ENCODE peak calls at places on chromosomes 4 and X, in four cellular contexts. B, F, D and L are unnamed samples.

GRCh38 chr4:184355111-184355604 is 119.2 kb downstream of the IRF2 start:
- DNase-seq in B (peak), D (peak), F (peak), L (peak)

GRCh38 chr4:42464550-42465124 is 67.3 kb downstream of the SHISA3 start:
- DNase-seq in D (no peak), B (peak), F (peak), L (no peak)

GRCh38 chr4:94305468-94306225 is 37.0 kb downstream of the HPGDS start:
- DNase-seq in D (no peak), F (peak), B (peak), L (no peak)

GRCh38 chr4:108029731-108030130 is 40.0 kb downstream of the HADH start:
- DNase-seq in F (peak), D (peak), B (peak), L (no peak)

GRCh38 chr4:101528526-101528925 is 181.2 kb upstream of the PPP3CA start:
- DNase-seq in D (no peak), B (no peak), F (no peak), L (no peak)

GRCh38 chr4:174317531-174317930 is 33.8 kb downstream of the CEP44 start:
- DNase-seq in F (peak), D (peak), B (no peak), L (no peak)

GRCh38 chrX:46208225-46208854 is 336.9 kb downstream of the ZNF674 start:
- DNase-seq in B (peak), F (no peak), D (peak), L (no peak)

GRCh38 chrX:22037911-22038537 is 5.9 kb downstream of the PHEX start:
- DNase-seq in B (no peak), F (no peak), D (no peak), L (no peak)

GRCh38 chr4:55524844-55525571 is 21.7 kb downstream of the CLOCK start:
- DNase-seq in B (peak), D (peak), F (peak), L (no peak)

GRCh38 chr4:180721356-180721755 is 1521.8 kb upstream of the TENM3 start:
- DNase-seq in D (no peak), F (no peak), B (no peak), L (no peak)

GRCh38 chr4:15457401-15458201 is 12.1 kb upstream of the CC2D2A start:
- DNase-seq in D (peak), F (peak), B (peak), L (no peak)

GRCh38 chr4:53592686-53593641 is 1.7 kb upstream of the LNX1 start:
- DNase-seq in D (no peak), F (no peak), B (peak), L (peak)

GRCh38 chr4:109005523-109005922 is 242.7 kb upstream of the ETNPPL start:
- DNase-seq in D (peak), B (peak), F (peak), L (peak)

GRCh38 chr4:105594094-105595010 is 41.9 kb downstream of the ARHGEF38 start:
- DNase-seq in D (no peak), F (no peak), B (no peak), L (no peak)

GRCh38 chr4:120466429-120466828 is 399.8 kb upstream of the MAD2L1 start:
- DNase-seq in D (no peak), F (no peak), B (no peak), L (no peak)

GRCh38 chr4:87977521-87978278 is 2.2 kb downstream of the SPP1 start:
- DNase-seq in D (no peak), B (no peak), F (no peak), L (no peak)
- H3K4me2 ChIP-seq in D (no peak), B (no peak), F (no peak), L (no peak)

DNA sequence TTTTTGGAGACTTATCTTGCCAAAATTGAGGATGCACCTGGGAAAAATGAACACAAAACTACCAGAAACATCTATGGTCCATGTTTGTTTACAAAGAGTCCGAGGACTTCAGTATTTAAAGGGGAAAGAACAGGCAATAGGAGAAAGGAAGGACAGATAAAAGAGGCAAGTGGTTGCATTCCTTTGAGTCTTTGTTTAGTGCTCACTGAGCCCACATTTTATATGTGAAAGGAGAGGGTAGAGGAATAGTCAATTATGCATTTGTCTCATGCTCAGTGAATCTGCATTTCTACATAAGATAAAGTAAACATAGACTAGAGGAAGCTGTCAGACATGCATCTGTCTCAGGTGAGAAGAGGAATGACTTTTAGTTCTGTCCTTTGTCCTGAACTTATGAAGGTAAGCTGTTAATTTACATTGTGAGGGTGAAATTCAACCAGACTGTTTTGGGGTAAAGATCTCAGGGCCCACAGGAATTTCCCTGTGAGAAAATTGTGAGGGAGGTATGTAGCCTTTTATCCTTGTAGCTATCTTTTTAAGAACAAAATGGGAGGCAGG is 4.5 kb downstream of the DMP1 start:
- DNase-seq in F (no peak), D (no peak), B (no peak), L (no peak)
- H2AFZ ChIP-seq in F (no peak), D (no peak), B (no peak), L (no peak)

GRCh38 chr4:82710202-82710929 is 88.2 kb downstream of the SCD5 start:
- DNase-seq in F (no peak), D (peak), B (peak), L (no peak)
- H3K27ac ChIP-seq in F (no peak), D (no peak), B (no peak), L (no peak)

DNA sequence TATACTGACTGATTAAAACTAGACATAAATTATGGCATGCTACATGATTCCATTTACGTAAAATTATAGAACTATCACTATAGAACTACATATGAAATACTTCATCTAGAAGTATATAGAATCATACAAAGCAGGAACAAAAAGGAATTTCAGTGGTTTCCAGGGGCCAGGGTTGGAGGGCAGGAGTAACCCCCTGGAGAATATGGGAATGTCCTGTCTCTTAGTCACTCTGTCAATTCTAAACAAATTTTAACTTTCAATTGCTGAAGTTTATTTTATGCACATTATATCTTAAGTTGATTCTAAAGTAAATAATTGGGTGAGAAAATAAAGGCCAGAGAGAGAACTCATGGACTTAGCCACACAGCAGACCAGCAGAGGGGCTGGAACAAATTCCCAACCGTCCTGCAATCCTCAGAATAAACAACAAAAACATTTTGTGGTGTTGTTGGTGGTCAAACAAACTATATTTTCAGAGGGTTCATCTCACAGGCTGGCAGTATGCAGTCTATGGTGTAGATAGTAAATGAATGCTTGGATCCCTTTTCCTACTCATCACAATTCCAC is 476.9 kb upstream of the SLIT2 start:
- DNase-seq in B (peak), D (no peak), F (peak), L (no peak)
- H3K4me2 ChIP-seq in B (no peak), D (no peak), F (no peak), L (no peak)